ENCODE peak calls at places on chromosomes 3 and 15, in nine cellular contexts. A is T-cell; L is activated CD8-positive, alpha-beta T cell treated with anti-CD3 and anti-CD28 coated beads, Interleukin-2, amount 10 ng/mL, durations not matched to agents 7 days and 5 days; M is CD4-positive, CD25-positive, alpha-beta regulatory T cell; R is PC-3; Z is activated naive CD8-positive, alpha-beta T cell treated with anti-CD3 and anti-CD28 coated beads, Interleukin-2, amount 10 ng/mL, durations not matched to agents 7 days and 5 days; I is gastroesophageal sphincter; V is pancreas; N is right lobe of liver. U is an unnamed sample.

GRCh38 chr15:34642252-34642651 is 58.8 kb upstream of the GOLGA8B start:
- ATAC-seq in A (no peak), L (no peak), M (no peak), R (no peak), Z (no peak), I (no peak), V (no peak), N (no peak), U (peak)

GRCh38 chr3:113212155-113212844 is 943 bp downstream of the BOC start:
- ATAC-seq in A (no peak), L (peak), M (no peak), R (peak), Z (peak), I (peak), V (peak), N (peak), U (peak)

GRCh38 chr3:180135101-180135500 is 98.4 kb upstream of the PEX5L start:
- ATAC-seq in A (no peak), L (no peak), M (no peak), R (no peak), Z (no peak), I (no peak), V (no peak), N (no peak), U (no peak)

GRCh38 chr3:57956833-57957174 is 51.4 kb upstream of the FLNB start:
- ATAC-seq in A (no peak), L (no peak), M (no peak), R (no peak), Z (no peak), I (no peak), V (no peak), N (no peak), U (no peak)

GRCh38 chr3:159586587-159587202 is 401.9 kb upstream of the IL12A start:
- ATAC-seq in A (no peak), L (no peak), M (no peak), R (peak), Z (no peak), I (no peak), V (no peak), N (peak), U (peak)

GRCh38 chr3:187769771-187770170 is 24.5 kb upstream of the BCL6 start:
- ATAC-seq in A (no peak), L (no peak), M (no peak), R (no peak), Z (no peak), I (no peak), V (no peak), N (no peak), U (no peak)

GRCh38 chr3:42266085-42266484 is at the start of gene CCK:
- ATAC-seq in A (no peak), L (no peak), M (no peak), R (no peak), Z (no peak), I (no peak), V (no peak), N (no peak), U (no peak)

GRCh38 chr3:64667887-64668581 is 19.8 kb downstream of the ADAMTS9 start:
- ATAC-seq in A (no peak), L (no peak), M (no peak), R (no peak), Z (no peak), I (peak), V (peak), N (peak), U (no peak)

GRCh38 chr3:99948467-99949089 is 130.9 kb downstream of the CMSS1 start:
- ATAC-seq in A (no peak), L (no peak), M (no peak), R (no peak), Z (no peak), I (no peak), V (no peak), N (no peak), U (no peak)

GRCh38 chr3:149843502-149843901 is 30.5 kb downstream of the RNF13 start:
- ATAC-seq in A (no peak), L (no peak), M (no peak), R (no peak), Z (no peak), I (no peak), V (no peak), N (peak), U (no peak)

GRCh38 chr3:122077293-122078234 is 22.4 kb downstream of the CD86 start:
- ATAC-seq in A (no peak), L (peak), M (peak), R (no peak), Z (peak), I (peak), V (peak), N (no peak), U (no peak)

GRCh38 chr3:4588410-4588809 is 95.3 kb downstream of the ITPR1 start:
- ATAC-seq in A (peak), L (no peak), M (no peak), R (peak), Z (no peak), I (peak), V (peak), N (no peak), U (peak)

GRCh38 chr15:31328425-31328998 is 1.9 kb downstream of the KLF13 start:
- ATAC-seq in A (no peak), L (no peak), M (peak), R (no peak), Z (no peak), I (no peak), V (peak), N (peak), U (peak)

GRCh38 chr3:196080517-196080841 is 1.4 kb downstream of the TFRC start:
- ATAC-seq in A (no peak), L (no peak), M (no peak), R (no peak), Z (no peak), I (no peak), V (no peak), N (no peak), U (no peak)

GRCh38 chr15:90190606-90191343 is 10.4 kb upstream of the SEMA4B start:
- ATAC-seq in A (no peak), L (no peak), M (no peak), R (no peak), Z (no peak), I (no peak), V (no peak), N (no peak), U (no peak)

GRCh38 chr3:123194552-123194951 is 7.2 kb upstream of the SEC22A start:
- ATAC-seq in A (no peak), L (no peak), M (no peak), R (no peak), Z (no peak), I (peak), V (peak), N (no peak), U (peak)

GRCh38 chr3:180176059-180176458 is 139.3 kb upstream of the PEX5L start:
- ATAC-seq in A (no peak), L (no peak), M (no peak), R (no peak), Z (no peak), I (no peak), V (no peak), N (no peak), U (no peak)

GRCh38 chr3:121637922-121638321 is 22.8 kb downstream of the HCLS1 start:
- ATAC-seq in A (no peak), L (no peak), M (no peak), R (no peak), Z (no peak), I (no peak), V (no peak), N (no peak), U (no peak)

GRCh38 chr15:39016706-39017105 is 452.1 kb upstream of the RASGRP1 start:
- ATAC-seq in A (no peak), L (no peak), M (no peak), R (no peak), Z (no peak), I (no peak), V (no peak), N (no peak), U (no peak)

U was measured in SK-N-SH treated with all-trans-retinoic acid at 6 μM for 48 hours.